ENCODE peak calls at places on chromosomes 12 and 14, in four cellular contexts. J, W, D and F are unnamed samples.

GRCh38 chr14:51291016-51291415 is 51.0 kb downstream of the TMX1 start:
- DNase-seq in J (no peak), W (no peak), D (no peak), F (no peak)

GRCh38 chr12:120978296-120979219 is at the start of gene HNF1A:
- DNase-seq in J (no peak), W (no peak), D (no peak), F (no peak)

GRCh38 chr14:86574026-86574777 is 1044.3 kb downstream of the FLRT2 start:
- DNase-seq in J (no peak), W (no peak), D (peak), F (no peak)

GRCh38 chr12:130668286-130669204 is 47.6 kb downstream of the RIMBP2 start:
- DNase-seq in J (no peak), W (no peak), D (no peak), F (no peak)

GRCh38 chr14:60514378-60515243 is 5.7 kb downstream of the SIX6 start:
- DNase-seq in J (peak), W (no peak), D (no peak), F (no peak)

GRCh38 chr14:94088516-94088915 is 7.4 kb downstream of the IFI27L1 start:
- DNase-seq in J (no peak), W (no peak), D (no peak), F (peak)

GRCh38 chr14:26448181-26448855 is 149.5 kb downstream of the NOVA1 start:
- DNase-seq in J (no peak), W (no peak), D (no peak), F (no peak)

GRCh38 chr12:84605988-84606387 is 306.6 kb downstream of the SLC6A15 start:
- DNase-seq in J (no peak), W (no peak), D (no peak), F (no peak)

GRCh38 chr12:125685885-125686284 is 620.6 kb downstream of the AACS start:
- DNase-seq in J (no peak), W (no peak), D (no peak), F (peak)

GRCh38 chr14:103141117-103141796 is 18.0 kb downstream of the TNFAIP2 start:
- DNase-seq in J (peak), W (no peak), D (peak), F (peak)

GRCh38 chr14:93958567-93959238 is 17.7 kb downstream of the ASB2 start:
- DNase-seq in J (peak), W (no peak), D (no peak), F (no peak)

GRCh38 chr12:51270067-51270846 is at the start of gene SMAGP:
- DNase-seq in J (peak), W (no peak), D (peak), F (peak)

GRCh38 chr14:72129283-72129682 is 197.1 kb downstream of the RGS6 start:
- DNase-seq in J (no peak), W (no peak), D (no peak), F (no peak)
- TF ChIP-seq CTCF in J (no peak), W (no peak), D (no peak), F (no peak)

DNA sequence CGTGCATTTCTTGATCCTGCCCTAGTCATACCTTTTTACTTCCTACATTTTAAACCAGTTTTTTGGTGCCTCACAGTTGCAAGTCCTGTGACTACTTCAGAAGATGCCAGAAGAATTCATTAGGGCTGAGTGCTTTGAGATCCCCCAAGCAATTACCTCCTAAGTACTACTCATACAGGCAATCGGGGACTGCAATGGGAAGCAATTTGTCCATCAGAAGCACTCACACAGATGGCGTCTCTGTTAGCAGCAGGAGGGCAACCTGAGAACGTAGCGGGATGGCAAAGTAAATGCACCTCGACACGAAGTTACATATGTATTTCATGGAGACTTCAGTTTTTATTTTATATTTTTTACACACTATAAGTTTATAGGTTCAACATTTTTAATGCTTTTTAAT is 188.3 kb downstream of the CAPZA3 start:
- DNase-seq in J (peak), W (no peak), D (no peak), F (no peak)
- TF ChIP-seq CTCF in J (no peak), W (no peak), D (no peak), F (no peak)

DNA sequence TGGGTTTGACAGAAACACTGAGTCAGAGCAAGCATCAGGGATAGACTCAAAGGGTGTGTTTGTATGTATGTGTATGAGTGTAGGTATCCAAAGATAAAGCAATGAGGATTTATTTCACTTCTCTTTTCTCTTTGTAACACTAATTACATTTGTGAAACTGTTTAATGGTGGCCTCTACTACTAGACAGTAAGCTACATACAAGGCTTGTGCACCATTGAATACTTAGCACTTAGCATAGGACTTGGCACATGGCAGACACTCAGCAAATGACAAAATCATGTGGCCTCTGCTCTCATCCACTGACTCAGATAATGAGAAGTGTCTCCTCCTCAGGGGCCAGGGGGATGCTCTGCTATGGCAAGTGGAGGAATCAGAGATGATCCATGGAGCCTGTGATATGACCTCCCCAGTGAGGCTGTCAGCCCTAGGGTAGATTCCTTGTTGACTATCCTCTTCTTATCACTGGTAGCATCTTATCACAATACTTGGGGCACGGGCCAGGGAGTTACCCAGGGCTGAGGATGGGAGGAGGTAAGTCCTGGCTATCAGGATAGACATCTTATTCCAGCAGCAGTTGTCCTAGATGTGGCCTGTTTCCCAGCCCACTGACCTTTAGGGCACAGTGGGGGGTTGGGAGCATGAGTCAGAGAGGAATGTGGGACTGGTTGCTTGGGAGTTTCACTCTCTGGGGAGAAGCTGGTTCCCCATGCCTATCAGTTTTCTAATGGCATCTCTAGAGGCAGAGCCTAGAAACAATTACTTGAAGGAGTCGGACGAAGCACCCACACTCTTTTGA is 71.2 kb upstream of the HOXC13 start:
- DNase-seq in J (no peak), W (no peak), D (peak), F (no peak)
- TF ChIP-seq CTCF in J (no peak), W (no peak), D (no peak), F (no peak)

DNA sequence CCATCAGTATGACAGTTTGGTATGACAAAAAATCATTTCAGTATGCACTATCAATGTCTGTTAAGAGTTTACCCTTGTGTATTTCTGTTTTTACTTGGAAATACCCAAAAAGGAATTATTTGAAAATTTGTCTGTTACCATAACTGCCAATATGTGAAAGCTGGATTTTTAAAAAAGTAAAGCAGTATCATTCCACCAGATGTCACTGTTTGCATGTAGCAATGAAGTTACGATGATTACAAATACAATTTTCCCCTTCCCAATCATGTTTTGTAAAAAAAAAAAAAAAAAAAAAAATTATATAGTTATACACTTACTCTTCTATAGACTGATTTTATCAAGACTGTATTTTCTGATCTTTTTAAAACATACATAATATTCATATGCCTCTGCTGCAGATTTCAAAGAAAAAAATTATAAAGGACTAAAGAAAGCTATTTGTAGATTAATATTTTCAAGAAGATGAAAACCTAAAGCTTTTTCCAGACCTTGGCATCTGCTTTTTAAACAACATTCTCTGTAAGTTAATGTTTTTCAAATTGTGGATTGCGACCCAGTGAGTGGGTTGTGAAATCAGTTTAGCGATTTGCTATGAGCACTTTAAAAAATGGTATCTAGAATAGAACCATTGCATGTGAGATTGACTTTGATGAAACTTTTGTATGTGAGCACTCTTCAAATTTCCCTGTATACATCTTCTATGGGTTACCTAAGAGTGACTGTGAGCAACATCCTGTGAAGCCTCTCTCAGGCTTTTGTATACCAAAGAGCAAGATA is 114.2 kb downstream of the TTC6 start:
- DNase-seq in J (no peak), W (no peak), D (peak), F (peak)
- TF ChIP-seq CTCF in J (peak), W (peak), D (no peak), F (peak)

GRCh38 chr12:12428047-12428446 is 71.2 kb downstream of the BORCS5 start:
- DNase-seq in J (no peak), W (no peak), D (no peak), F (no peak)
- TF ChIP-seq CTCF in J (no peak), W (no peak), D (no peak), F (no peak)

DNA sequence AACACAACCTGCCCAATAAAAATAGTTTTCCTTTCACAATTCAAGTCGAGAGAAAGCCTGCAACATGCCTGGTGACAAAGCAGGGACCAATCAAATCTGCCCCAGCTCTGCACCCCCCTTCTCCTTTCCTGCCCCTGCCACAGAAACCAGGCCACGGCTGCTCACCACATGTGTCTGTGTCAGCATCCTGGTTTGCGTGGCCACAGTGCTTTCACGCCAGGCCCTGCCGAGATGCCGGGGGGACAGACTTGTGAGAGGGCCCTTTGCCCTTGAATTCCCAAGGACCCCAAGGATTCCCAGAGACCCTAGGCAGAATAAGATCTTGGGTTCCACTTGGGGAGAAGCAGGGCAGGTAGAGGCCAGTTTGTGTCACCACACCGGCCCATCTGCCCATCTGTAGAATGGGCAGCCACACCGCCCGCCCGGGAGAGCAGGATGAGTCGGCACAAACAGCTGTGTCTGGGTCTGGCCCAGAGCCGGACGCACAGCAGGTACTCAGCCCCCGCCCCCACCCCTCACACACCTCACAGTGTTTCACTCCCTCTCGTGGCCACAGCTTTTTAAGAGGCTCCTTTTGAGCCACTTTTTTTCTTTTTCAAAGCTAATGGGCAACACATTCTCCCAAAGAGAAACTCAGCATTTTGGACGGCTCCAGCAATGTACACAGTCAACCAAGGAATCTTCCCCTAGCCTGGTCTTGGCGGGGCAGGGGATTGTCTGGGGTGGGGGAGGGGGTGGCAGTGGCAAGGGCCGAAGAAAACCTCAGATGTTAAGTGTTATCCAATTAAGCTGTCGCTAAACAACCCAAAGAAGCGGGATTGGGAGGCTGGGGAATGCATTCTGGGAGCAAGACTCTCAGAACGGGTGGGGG is 41.5 kb downstream of the BCL11B start:
- DNase-seq in J (no peak), W (no peak), D (no peak), F (no peak)
- TF ChIP-seq CTCF in J (no peak), W (no peak), D (no peak), F (no peak)

GRCh38 chr12:56375598-56376434 is 13.2 kb upstream of the APOF start:
- DNase-seq in J (peak), W (no peak), D (no peak), F (no peak)

GRCh38 chr12:56377989-56378316 is 15.3 kb upstream of the APOF start:
- DNase-seq in J (no peak), W (no peak), D (no peak), F (no peak)

GRCh38 chr12:56373515-56373914 is 10.9 kb upstream of the APOF start:
- DNase-seq in J (no peak), W (no peak), D (no peak), F (no peak)

GRCh38 chr12:56374726-56375597 is 12.3 kb upstream of the APOF start:
- DNase-seq in J (no peak), W (no peak), D (no peak), F (peak)

DNA sequence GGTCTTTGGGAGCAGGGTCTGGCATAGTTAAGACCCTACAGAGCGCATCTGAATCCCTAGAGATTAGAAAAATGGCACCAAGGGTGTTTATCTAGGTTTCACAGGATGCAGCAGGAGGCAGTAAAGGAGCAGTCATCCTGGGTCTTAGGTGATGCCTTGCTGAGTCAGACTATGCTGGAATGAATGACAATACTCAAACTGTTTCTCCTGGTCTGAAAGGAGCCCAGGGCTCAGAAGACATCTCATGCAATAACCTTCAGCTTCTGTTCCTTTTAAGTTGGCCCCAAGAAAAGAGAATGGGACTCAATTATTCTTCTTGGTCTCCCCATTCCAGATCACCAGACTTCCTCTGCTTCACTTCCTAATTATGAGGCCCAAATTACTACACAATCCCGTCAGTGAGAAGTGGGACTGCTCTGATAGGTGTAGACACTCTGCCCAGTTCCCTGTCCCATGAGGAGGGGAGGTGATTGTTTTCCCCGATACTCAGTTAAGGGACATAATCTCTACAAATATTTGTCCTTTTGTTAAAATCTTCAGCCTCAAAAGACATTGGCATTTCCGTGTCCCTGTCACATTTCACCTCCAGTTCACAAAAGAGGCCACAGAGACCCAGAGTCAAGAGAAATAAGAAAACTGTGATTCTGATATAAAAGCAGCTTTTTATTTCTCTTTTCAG is 14.8 kb upstream of the APOF start:
- DNase-seq in J (no peak), W (no peak), D (peak), F (peak)
- TF ChIP-seq CTCF in J (peak), W (no peak), D (no peak), F (peak)

DNA sequence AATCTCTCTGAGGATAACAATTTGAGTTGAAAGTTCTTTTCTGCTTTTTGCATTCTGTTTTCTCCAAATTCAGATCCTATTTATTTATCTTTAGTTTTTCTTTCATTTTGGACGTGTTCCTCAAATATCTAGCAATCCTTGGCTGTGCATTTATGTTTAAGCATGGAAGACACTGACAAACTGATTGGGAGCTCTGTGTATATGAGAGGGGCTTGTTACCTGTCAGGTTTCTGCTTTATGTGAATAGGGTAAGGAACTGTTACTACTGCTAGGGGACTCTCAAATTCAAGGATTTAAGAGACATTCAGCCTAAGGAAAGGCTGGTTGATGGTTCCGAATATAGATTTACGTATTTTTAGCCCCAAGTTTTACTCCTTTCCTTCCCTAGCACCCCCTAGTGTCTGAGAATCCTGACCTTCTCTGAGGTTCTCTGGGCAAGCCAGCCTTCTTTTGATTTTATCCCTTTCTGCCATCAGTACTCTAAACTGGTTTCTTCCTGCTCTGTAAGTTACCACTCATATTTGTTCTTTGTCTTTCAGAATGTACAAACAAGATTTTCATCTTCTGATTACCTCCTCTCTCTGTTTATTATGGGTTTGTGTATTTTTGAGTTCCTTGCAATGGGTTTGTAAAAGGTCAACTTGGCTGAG is 30.5 kb downstream of the YLPM1 start:
- DNase-seq in J (no peak), W (no peak), D (no peak), F (no peak)
- TF ChIP-seq CTCF in J (no peak), W (no peak), D (peak), F (peak)